ENCODE peak calls at places on chromosomes 2 and 18, in six cellular contexts. V, B, L, C, I and E are unnamed samples.

GRCh38 chr18:29596959-29597358 is 1420.0 kb upstream of the CDH2 start:
- DNase-seq in V (no peak), I (no peak), C (no peak), L (no peak), B (no peak), E (no peak)

GRCh38 chr2:31335921-31336570 is 78.5 kb downstream of the XDH start:
- DNase-seq in I (peak; percentile 38), B (peak; percentile 86), L (no peak), C (no peak), V (peak; percentile 26), E (no peak)

GRCh38 chr2:168719446-168719845 is 83.0 kb upstream of the NOSTRIN start:
- DNase-seq in V (no peak), L (no peak), B (no peak), C (no peak), I (no peak), E (no peak)

GRCh38 chr18:7174359-7175107 is 56.4 kb upstream of the LRRC30 start:
- DNase-seq in C (no peak), I (no peak), B (no peak), L (no peak), V (no peak), E (peak; percentile 66)

GRCh38 chr2:120344991-120345975 is 653 bp upstream of the INHBB start:
- DNase-seq in L (no peak), C (no peak), V (peak; percentile 68), B (no peak), I (no peak), E (no peak)

GRCh38 chr2:46967990-46968647 is 52.5 kb upstream of the MCFD2 start:
- DNase-seq in L (no peak), I (peak; percentile 83), V (no peak), B (peak; percentile 85), C (peak; percentile 83), E (no peak)

GRCh38 chr2:120432293-120432975 is 86.5 kb downstream of the INHBB start:
- DNase-seq in V (peak; percentile 47), B (no peak), I (no peak), C (no peak), L (no peak), E (peak; percentile 34)

GRCh38 chr2:222701709-222702108 is 30.3 kb downstream of the MOGAT1 start:
- DNase-seq in I (no peak), L (no peak), C (no peak), V (no peak), B (no peak), E (no peak)

GRCh38 chr2:218888341-218888740 is 7.7 kb downstream of the WNT10A start:
- DNase-seq in B (no peak), L (no peak), V (no peak), C (no peak), I (no peak), E (no peak)

GRCh38 chr2:127305985-127306585 is 12.1 kb upstream of the ERCC3 start:
- DNase-seq in V (no peak), C (no peak), I (no peak), L (no peak), B (no peak), E (no peak)

GRCh38 chr2:48844418-48845155 is 89.1 kb upstream of the LHCGR start:
- DNase-seq in C (no peak), L (no peak), V (no peak), B (peak; percentile 88), I (no peak), E (no peak)

GRCh38 chr2:145751634-145752033 is 1231.7 kb upstream of the ZEB2 start:
- DNase-seq in I (peak; percentile 80), C (peak; percentile 2), B (peak; percentile 60), V (no peak), L (no peak), E (no peak)

GRCh38 chr2:223084873-223085272 is 32.9 kb downstream of the KCNE4 start:
- DNase-seq in I (no peak), B (peak; percentile 41), C (peak; percentile 89), L (no peak), V (no peak), E (peak; percentile 48)

GRCh38 chr18:44936485-44936884 is 255.8 kb downstream of the SETBP1 start:
- DNase-seq in L (no peak), C (no peak), V (no peak), I (no peak), B (no peak), E (no peak)

GRCh38 chr2:208407667-208408066 is 1.1 kb downstream of the PTH2R start:
- DNase-seq in L (peak; percentile 5), I (no peak), B (peak; percentile 2), V (no peak), C (no peak), E (no peak)

GRCh38 chr2:228048838-228049490 is 132.5 kb downstream of the SPHKAP start:
- DNase-seq in C (peak; percentile 44), B (peak; percentile 11), L (peak; percentile 31), I (peak; percentile 3), V (no peak), E (peak; percentile 49)

GRCh38 chr18:33051397-33051796 is 278.6 kb upstream of the KLHL14 start:
- DNase-seq in C (no peak), L (no peak), B (no peak), V (no peak), I (peak; percentile 70), E (no peak)

GRCh38 chr2:238631491-238632180 is 204.9 kb downstream of the ASB1 start:
- DNase-seq in C (no peak), V (peak; percentile 17), I (no peak), B (no peak), L (no peak), E (no peak)

GRCh38 chr2:237878321-237879057 is 19.1 kb downstream of the RAMP1 start:
- DNase-seq in B (no peak), C (no peak), V (peak; percentile 47), L (no peak), I (no peak), E (no peak)

GRCh38 chr2:240569998-240570530 is 1.8 kb downstream of the RNPEPL1 start:
- DNase-seq in C (no peak), B (no peak), L (no peak), V (peak; percentile 40), I (no peak), E (no peak)

GRCh38 chr2:96872591-96873349 is 2.9 kb upstream of the SEMA4C start:
- DNase-seq in V (no peak), C (peak; percentile 85), I (no peak), B (peak; percentile 70), L (no peak), E (no peak)

GRCh38 chr18:49561377-49562193 is at the start of gene LIPG:
- DNase-seq in B (peak; percentile 50), I (peak; percentile 93), V (peak; percentile 81), C (peak; percentile 92), L (peak; percentile 89), E (peak; percentile 91)

GRCh38 chr2:63763336-63764056 is 78.2 kb upstream of the UGP2 start:
- DNase-seq in V (no peak), C (no peak), I (peak; percentile 20), B (peak; percentile 28), L (no peak), E (no peak)

GRCh38 chr2:15673919-15674636 is 82.4 kb downstream of the DDX1 start:
- DNase-seq in B (peak; percentile 8), C (no peak), I (peak; percentile 89), L (no peak), V (no peak), E (no peak)

GRCh38 chr2:85503611-85504433 is 35.1 kb upstream of the MAT2A start:
- DNase-seq in L (no peak), B (peak; percentile 39), I (peak; percentile 71), C (peak; percentile 68), V (no peak), E (no peak)

GRCh38 chr2:37653805-37654378 is 17.6 kb downstream of the CDC42EP3 start:
- DNase-seq in V (no peak), C (peak; percentile 39), I (no peak), L (no peak), B (no peak), E (no peak)

GRCh38 chr2:136021976-136022375 is 36.5 kb upstream of the DARS1 start:
- DNase-seq in L (no peak), V (no peak), B (no peak), I (no peak), C (no peak), E (no peak)
- H3K4me2 ChIP-seq in L (no peak overlapping the region), V (no peak overlapping the region), B (no peak overlapping the region), I (no peak overlapping the region), C (no peak overlapping the region), E (no peak overlapping the region)

DNA sequence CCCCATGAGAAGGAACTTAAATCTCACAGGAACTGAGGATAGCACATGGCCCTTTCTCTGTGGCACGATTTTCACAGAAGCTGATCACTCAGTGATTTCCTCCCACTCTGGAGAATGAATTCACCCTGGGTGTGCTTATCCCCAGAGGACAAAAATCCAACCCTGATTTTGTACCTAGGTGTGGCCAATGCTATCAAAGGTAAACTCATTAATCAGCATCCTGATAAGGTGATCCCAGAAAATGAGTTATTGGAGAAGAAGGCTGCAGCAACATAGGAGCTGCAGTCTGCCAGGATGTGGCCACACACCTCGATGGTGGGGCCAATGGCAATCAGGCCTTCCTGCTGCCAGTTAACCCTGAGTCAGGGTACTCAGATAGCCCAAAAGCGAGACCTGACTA is 8.2 kb upstream of the SULT1C2 start:
- DNase-seq in I (no peak), V (no peak), L (no peak), C (no peak), B (no peak), E (no peak)
- H3K14ac ChIP-seq in I (no peak overlapping the region), V (no peak overlapping the region), L (no peak overlapping the region), C (no peak overlapping the region), B (no peak overlapping the region), E (no peak overlapping the region)

GRCh38 chr2:10089565-10090183 is 9.5 kb upstream of the CYS1 start:
- DNase-seq in L (no peak), C (no peak), B (no peak), I (no peak), V (no peak), E (no peak)
- H3K4me2 ChIP-seq in L (no peak overlapping the region), C (no peak overlapping the region), B (no peak overlapping the region), I (no peak overlapping the region), V (no peak overlapping the region), E (no peak overlapping the region)

GRCh38 chr2:65161551-65162100 is 31.7 kb upstream of the RAB1A start:
- DNase-seq in L (peak; percentile 5), I (no peak), B (no peak), V (no peak), C (no peak), E (no peak)

GRCh38 chr2:65159261-65159660 is 29.4 kb upstream of the RAB1A start:
- DNase-seq in C (no peak), I (no peak), B (no peak), V (no peak), L (no peak), E (no peak)

GRCh38 chr2:65159921-65160320 is 30.0 kb upstream of the RAB1A start:
- DNase-seq in I (no peak), B (no peak), V (no peak), L (no peak), C (no peak), E (no peak)

GRCh38 chr2:65165595-65165994 is 35.7 kb upstream of the RAB1A start:
- DNase-seq in L (no peak), B (no peak), V (no peak), I (no peak), C (no peak), E (no peak)

DNA sequence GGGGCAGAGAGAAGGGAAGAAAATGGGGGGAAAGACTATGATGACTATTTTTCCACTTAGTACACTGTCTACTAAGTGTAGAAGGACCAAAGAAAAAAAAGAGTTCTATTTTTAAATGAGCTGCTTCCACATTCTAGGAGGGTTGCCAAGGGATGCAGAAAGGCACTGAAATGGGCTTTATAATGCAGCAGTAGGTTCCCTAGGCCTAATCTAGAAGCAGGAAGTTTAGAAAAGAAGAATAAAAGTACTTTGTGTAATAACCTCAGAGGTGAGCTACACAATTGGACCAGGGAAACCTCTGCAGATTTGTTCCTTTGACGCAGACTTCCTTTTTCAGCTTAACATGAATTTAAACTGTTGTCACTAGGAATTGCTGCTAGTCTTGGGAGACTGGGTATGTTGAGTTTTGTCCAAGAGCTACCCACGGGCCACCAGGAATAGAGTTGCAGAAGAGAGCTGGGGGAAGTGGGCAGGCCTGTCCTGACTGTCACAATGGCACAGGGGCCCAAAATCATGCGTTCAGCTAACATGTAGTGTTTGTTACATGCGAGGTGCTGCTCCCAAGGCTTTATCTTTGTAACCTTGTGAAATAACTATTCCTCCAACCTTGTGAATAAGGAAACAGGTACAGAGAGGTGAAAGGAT is 34.6 kb upstream of the RAB1A start:
- DNase-seq in B (peak; percentile 19), C (no peak), L (no peak), I (no peak), V (no peak), E (no peak)
- H3K14ac ChIP-seq in B (no peak overlapping the region), C (no peak overlapping the region), L (no peak overlapping the region), I (no peak overlapping the region), V (no peak overlapping the region), E (no peak overlapping the region)